ENCODE peak calls at places on chromosomes 7 and 10, in seven cellular contexts. U is CD4-positive, alpha-beta memory T cell; K is thoracic aorta; P is psoas muscle; Q is lower leg skin; X is CD8-positive, alpha-beta memory T cell; E is stomach. B is an unnamed sample.

GRCh38 chr10:24519950-24520349 is 203.7 kb downstream of the ARHGAP21 start:
- DNase-seq in E (no peak), K (no peak), U (peak), P (no peak), Q (no peak), X (no peak), B (no peak)

GRCh38 chr10:129993621-129994020 is 29.5 kb upstream of the EBF3 start:
- DNase-seq in X (no peak), E (no peak), P (no peak), Q (no peak), U (no peak), K (no peak), B (no peak)

GRCh38 chr7:150450491-150450992 is at the start of gene GIMAP8:
- DNase-seq in Q (peak), P (peak), E (peak), K (no peak), U (peak), X (peak), B (no peak)

GRCh38 chr7:133070562-133070961 is 11.3 kb downstream of the CHCHD3 start:
- DNase-seq in Q (no peak), P (no peak), E (no peak), X (no peak), U (no peak), K (no peak), B (no peak)

GRCh38 chr7:45391618-45392451 is 182.3 kb upstream of the ADCY1 start:
- DNase-seq in K (no peak), U (no peak), Q (no peak), P (no peak), X (no peak), E (no peak), B (no peak)

GRCh38 chr10:86871563-86872183 is 85.7 kb downstream of the MMRN2 start:
- DNase-seq in U (no peak), K (no peak), P (no peak), E (no peak), X (no peak), Q (no peak), B (no peak)

GRCh38 chr10:53315709-53316108 is 543.1 kb upstream of the MBL2 start:
- DNase-seq in Q (no peak), K (no peak), U (no peak), P (no peak), X (no peak), E (no peak), B (no peak)

GRCh38 chr7:75626954-75627353 is 111.8 kb downstream of the HIP1 start:
- DNase-seq in U (no peak), K (no peak), E (no peak), P (no peak), X (no peak), Q (no peak), B (no peak)

GRCh38 chr7:102080371-102081243 is 206.1 kb upstream of the SH2B2 start:
- DNase-seq in P (no peak), Q (no peak), X (no peak), U (no peak), E (no peak), K (no peak), B (no peak)

GRCh38 chr7:82051641-82052040 is 281.8 kb upstream of the HGF start:
- DNase-seq in P (no peak), X (no peak), U (no peak), Q (no peak), K (no peak), E (no peak), B (no peak)

GRCh38 chr7:141115949-141116348 is 42.1 kb downstream of the TMEM178B start:
- DNase-seq in U (no peak), E (no peak), P (no peak), K (no peak), Q (no peak), X (no peak), B (no peak)

GRCh38 chr7:157302314-157302711 is 34.5 kb upstream of the DNAJB6 start:
- DNase-seq in X (peak), U (peak), K (no peak), P (peak), E (peak), Q (no peak), B (no peak)

GRCh38 chr7:39432368-39432767 is 133.8 kb upstream of the YAE1 start:
- DNase-seq in K (no peak), X (no peak), P (no peak), U (no peak), E (no peak), Q (no peak), B (no peak)

GRCh38 chr7:42077276-42078135 is 159.5 kb downstream of the GLI3 start:
- DNase-seq in E (no peak), P (no peak), K (no peak), U (no peak), Q (no peak), X (no peak), B (no peak)

DNA sequence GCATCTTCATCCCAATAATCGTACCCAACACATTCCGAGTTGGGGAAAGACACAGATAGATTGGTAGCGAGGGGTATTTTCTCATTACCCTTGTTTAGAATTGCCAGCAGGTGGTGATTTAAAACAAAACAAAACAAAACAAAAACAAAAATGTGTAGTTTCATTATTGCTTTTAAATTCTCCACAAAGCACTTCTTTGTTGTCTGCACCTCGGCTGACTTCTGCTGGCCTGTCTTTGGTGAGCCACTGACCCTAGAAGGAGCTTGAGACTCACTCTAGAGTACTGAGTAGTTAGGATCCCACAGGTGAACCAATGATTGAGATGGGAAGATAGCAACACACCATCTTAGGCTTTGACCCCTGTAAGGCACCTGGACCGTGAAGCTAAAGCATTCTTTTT is 105.4 kb upstream of the BET1 start:
- DNase-seq in Q (no peak), U (no peak), K (no peak), X (no peak), E (no peak), P (no peak), B (no peak)
- H3K4me3 ChIP-seq in Q (no peak), U (no peak), K (no peak), X (no peak), E (no peak), P (no peak), B (no peak)

DNA sequence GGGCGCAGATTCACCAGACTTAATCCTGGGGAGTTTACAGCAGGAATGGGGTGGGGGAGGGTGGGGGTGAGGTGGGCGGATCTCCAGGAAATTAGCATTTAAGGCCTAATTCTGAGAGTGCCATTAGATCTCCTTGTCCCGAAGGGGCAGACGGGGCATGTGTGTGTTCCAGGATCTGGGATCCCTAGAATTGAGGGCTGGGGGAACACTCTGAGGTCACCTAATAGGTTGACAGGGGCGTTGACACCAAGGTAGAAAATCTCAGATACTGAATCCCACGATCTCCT is 9.4 kb upstream of the EPHB4 start:
- DNase-seq in E (no peak), Q (no peak), K (no peak), X (no peak), U (no peak), P (no peak), B (no peak)
- H3K4me3 ChIP-seq in E (peak), Q (no peak), K (peak), X (peak), U (no peak), P (peak), B (peak)

DNA sequence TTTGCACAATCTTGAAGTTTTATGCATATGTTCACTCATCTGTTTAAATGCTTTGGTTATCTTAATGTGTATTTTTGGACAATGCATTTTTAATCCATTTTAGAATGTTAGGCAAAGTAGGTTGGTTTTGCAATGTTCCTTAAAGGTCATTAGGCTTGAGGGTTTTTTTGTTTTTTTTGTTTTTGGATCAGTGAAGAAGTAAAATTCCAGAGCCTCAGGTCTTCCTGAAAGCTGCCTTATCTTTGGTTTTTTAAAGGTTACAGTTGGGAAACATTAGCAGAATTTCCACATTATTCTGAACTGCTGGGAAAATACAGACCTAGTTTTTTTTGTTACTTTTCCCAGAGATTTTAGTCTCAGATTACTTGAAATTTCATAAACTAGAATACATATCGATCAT is 12.9 kb downstream of the MDFIC start:
- DNase-seq in U (no peak), E (no peak), P (no peak), X (no peak), K (no peak), Q (no peak), B (no peak)
- H3K4me3 ChIP-seq in U (no peak), E (no peak), P (no peak), X (no peak), K (no peak), Q (no peak), B (no peak)

GRCh38 chr7:30445770-30446169 is 32.8 kb downstream of the NOD1 start:
- DNase-seq in P (peak), K (peak), U (peak), E (peak), Q (peak), X (peak), B (peak)

GRCh38 chr7:30450123-30450982 is 28.2 kb downstream of the NOD1 start:
- DNase-seq in Q (no peak), P (no peak), K (no peak), X (no peak), E (no peak), U (no peak), B (no peak)

GRCh38 chr7:30447466-30447865 is 31.1 kb downstream of the NOD1 start:
- DNase-seq in E (peak), K (no peak), U (no peak), Q (no peak), X (no peak), P (no peak), B (no peak)

GRCh38 chr7:30448461-30449189 is 30.0 kb downstream of the NOD1 start:
- DNase-seq in P (no peak), Q (no peak), K (no peak), X (no peak), E (peak), U (no peak), B (no peak)

GRCh38 chr7:30446266-30446665 is 32.3 kb downstream of the NOD1 start:
- DNase-seq in E (no peak), Q (no peak), P (no peak), K (no peak), X (no peak), U (no peak), B (no peak)
- H3K4me3 ChIP-seq in E (no peak), Q (no peak), P (no peak), K (no peak), X (no peak), U (no peak), B (no peak)

GRCh38 chr10:117175215-117175900 is 21.9 kb upstream of the KCNK18 start:
- DNase-seq in U (no peak), K (no peak), P (peak), X (no peak), E (no peak), Q (peak), B (no peak)
- H3K4me3 ChIP-seq in U (peak), K (peak), P (peak), X (peak), E (peak), Q (no peak), B (peak)

DNA sequence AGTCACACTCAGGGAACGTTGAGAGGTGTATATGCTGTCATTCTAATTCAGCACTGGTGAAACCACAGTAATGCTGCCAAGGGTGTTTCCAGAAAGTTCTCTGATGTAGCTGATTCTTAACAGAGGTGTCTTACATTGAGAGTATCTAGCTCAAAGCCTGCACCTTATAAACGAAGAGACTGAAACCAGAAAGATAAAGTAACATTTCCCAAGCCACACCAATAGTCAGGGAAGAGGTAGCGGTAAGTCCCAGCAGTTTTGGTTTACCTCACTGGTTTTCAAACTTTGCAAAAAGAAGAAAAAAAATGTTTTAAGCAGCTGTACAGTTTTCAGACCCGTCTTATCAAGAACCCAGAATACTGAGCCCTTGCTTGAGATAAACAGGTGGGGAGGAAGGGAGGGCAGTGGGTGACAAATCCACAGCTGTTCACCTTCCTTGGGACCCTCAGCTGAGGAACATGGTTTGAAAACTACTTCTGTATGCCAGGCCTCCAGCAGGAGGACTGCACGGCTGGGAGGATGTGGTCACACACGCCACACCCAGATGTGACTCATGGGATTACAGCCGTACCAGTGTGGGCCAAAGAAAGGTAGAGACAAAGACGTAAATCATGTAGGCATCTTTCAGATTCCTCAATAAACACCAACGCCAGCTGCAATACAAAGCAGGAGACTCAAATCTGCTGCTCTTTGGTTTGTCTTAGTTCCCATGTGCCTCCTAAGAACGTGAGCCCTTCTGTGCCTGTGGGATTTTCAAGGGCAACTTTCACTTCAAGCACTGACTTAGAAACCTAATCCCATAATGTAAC is 64.0 kb upstream of the GSDME start:
- DNase-seq in E (peak), Q (peak), U (peak), K (peak), X (peak), P (peak), B (peak)
- H3K4me3 ChIP-seq in E (no peak), Q (no peak), U (no peak), K (no peak), X (peak), P (no peak), B (no peak)

GRCh38 chr7:47069385-47070076 is 512.4 kb downstream of the TNS3 start:
- DNase-seq in X (no peak), Q (no peak), P (no peak), U (no peak), E (no peak), K (no peak), B (no peak)

GRCh38 chr7:47071866-47072265 is 510.0 kb downstream of the TNS3 start:
- DNase-seq in K (no peak), E (no peak), Q (no peak), U (no peak), X (no peak), P (no peak), B (no peak)

DNA sequence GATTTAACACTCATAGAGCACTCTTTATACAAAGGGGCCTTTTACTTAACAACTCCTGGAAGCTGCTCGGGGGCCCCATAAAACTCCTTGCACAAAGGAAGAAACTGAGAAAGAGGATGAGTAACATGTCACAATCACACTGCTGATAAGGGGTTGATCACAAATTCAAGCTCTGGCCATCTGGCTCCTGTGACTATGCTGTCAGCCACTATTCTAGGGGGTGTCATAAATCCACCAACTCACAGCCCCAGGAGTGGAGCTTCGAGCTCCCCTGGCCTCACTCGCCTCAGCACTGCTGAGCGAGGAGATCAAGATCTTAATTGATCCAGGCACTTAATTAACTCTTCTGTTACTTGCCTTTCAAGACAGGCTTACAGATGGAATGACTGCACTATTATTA is 514.7 kb downstream of the TNS3 start:
- DNase-seq in U (no peak), K (no peak), P (no peak), Q (no peak), E (no peak), X (no peak), B (no peak)
- H3K4me3 ChIP-seq in U (no peak), K (no peak), P (no peak), Q (no peak), E (no peak), X (no peak), B (no peak)

GRCh38 chr10:122254831-122255230 is 16.3 kb upstream of the BTBD16 start:
- DNase-seq in U (no peak), K (no peak), P (no peak), E (no peak), Q (no peak), X (no peak), B (no peak)
- H3K4me3 ChIP-seq in U (no peak), K (no peak), P (no peak), E (no peak), Q (no peak), X (no peak), B (no peak)

DNA sequence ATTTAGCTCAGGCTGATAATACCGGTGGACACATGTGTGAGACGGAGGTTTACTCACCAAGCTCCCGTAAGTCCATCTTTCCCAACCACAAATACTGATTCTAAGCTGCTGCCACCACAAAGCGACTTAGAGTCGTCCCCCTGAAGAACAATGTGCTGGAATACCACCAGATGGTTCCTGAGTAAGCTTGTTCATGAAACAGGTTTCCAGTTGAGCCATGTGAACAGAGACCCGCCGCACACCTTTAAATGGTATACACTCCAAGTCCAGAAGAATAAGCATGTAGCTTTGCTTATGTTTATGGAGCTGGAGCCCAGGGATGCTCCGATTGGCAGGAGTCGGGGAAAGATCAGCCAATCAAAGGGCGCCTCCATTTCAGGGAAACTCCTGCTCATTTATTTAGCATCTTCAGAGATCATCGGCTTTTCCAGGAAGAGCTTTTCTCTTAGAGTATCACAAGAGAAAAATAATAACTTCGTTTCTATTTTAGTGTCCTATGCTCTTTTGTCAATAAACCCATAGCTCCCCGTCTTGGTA is 261.6 kb upstream of the AOAH start:
- DNase-seq in E (no peak), X (no peak), K (no peak), Q (no peak), U (no peak), P (no peak), B (no peak)
- H3K4me3 ChIP-seq in E (no peak), X (no peak), K (no peak), Q (no peak), U (no peak), P (no peak), B (no peak)

B was measured in skeletal muscle cell.